ENCODE peak calls at places on chromosome 5, in five cellular contexts. One of them, this sample, is unnamed.

GRCh38 chr5:36452394-36453100 is 150.8 kb upstream of the RANBP3L start:
- DNase-seq in cardiac muscle cell: no peak
- DNase-seq in pancreas: no peak
- DNase-seq in sigmoid colon: no peak
- DNase-seq in PC-3: no peak
- DNase-seq in this sample: no peak

GRCh38 chr5:171606414-171607024 is 179.1 kb upstream of the SMIM23 start:
- DNase-seq in pancreas: no peak
- DNase-seq in PC-3: peak; percentile 27
- DNase-seq in sigmoid colon: no peak
- DNase-seq in cardiac muscle cell: no peak
- DNase-seq in this sample: no peak

GRCh38 chr5:138469540-138470321 is 4.5 kb downstream of the EGR1 start:
- DNase-seq in sigmoid colon: peak; percentile 86
- DNase-seq in PC-3: no peak
- DNase-seq in cardiac muscle cell: no peak
- DNase-seq in pancreas: no peak
- DNase-seq in this sample: peak; percentile 84

GRCh38 chr5:81787843-81788242 is 36.9 kb upstream of the SSBP2 start:
- DNase-seq in PC-3: no peak
- DNase-seq in sigmoid colon: peak; percentile 89
- DNase-seq in pancreas: no peak
- DNase-seq in cardiac muscle cell: peak; percentile 50
- DNase-seq in this sample: no peak

GRCh38 chr5:131148835-131149234 is 16.2 kb downstream of the HINT1 start:
- DNase-seq in pancreas: no peak
- DNase-seq in cardiac muscle cell: no peak
- DNase-seq in sigmoid colon: no peak
- DNase-seq in PC-3: no peak
- DNase-seq in this sample: no peak

GRCh38 chr5:103867857-103868598 is 305.4 kb upstream of the NUDT12 start:
- DNase-seq in PC-3: peak; percentile 55
- DNase-seq in sigmoid colon: no peak
- DNase-seq in pancreas: no peak
- DNase-seq in cardiac muscle cell: no peak
- DNase-seq in this sample: no peak

GRCh38 chr5:141848771-141849370 is 29.3 kb downstream of the PCDH1 start:
- DNase-seq in sigmoid colon: peak; percentile 75
- DNase-seq in PC-3: peak; percentile 94
- DNase-seq in pancreas: peak; percentile 71
- DNase-seq in cardiac muscle cell: no peak
- DNase-seq in this sample: peak; percentile 85

GRCh38 chr5:125370486-125370885 is 624.0 kb upstream of the ZNF608 start:
- DNase-seq in cardiac muscle cell: no peak
- DNase-seq in sigmoid colon: no peak
- DNase-seq in PC-3: no peak
- DNase-seq in pancreas: no peak
- DNase-seq in this sample: no peak

GRCh38 chr5:32562056-32562455 is 23.3 kb upstream of the SUB1 start:
- DNase-seq in PC-3: no peak
- DNase-seq in cardiac muscle cell: no peak
- DNase-seq in sigmoid colon: no peak
- DNase-seq in pancreas: no peak
- DNase-seq in this sample: no peak

GRCh38 chr5:104643320-104643719 is 1080.7 kb upstream of the NUDT12 start:
- DNase-seq in sigmoid colon: no peak
- DNase-seq in PC-3: no peak
- DNase-seq in cardiac muscle cell: no peak
- DNase-seq in pancreas: no peak
- DNase-seq in this sample: no peak

DNA sequence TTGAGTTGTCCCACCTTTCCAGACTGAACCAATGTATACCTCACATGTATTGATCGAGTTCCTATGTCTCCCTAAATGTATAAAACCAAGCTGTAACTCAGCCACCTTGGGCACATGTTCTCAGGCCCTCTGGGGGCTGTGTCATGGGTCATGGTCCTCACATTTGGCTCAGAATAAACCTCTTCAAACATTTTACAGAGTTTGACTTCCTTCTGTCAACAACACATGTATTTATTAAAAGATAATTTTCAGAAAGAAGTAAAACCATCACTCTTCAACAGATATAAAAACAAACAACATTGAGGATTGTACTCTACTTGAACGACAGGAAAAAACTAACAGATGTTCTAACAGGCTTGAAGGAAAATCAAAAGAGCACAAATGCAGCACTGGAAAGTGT is 4.5 kb downstream of the CMBL start:
- DNase-seq in PC-3: no peak
- DNase-seq in pancreas: no peak
- DNase-seq in cardiac muscle cell: no peak
- DNase-seq in sigmoid colon: no peak
- DNase-seq in this sample: no peak
- H3K4me3 ChIP-seq in PC-3: no peak overlapping the region
- H3K4me3 ChIP-seq in pancreas: no peak overlapping the region
- H3K4me3 ChIP-seq in cardiac muscle cell: no peak overlapping the region
- H3K4me3 ChIP-seq in sigmoid colon: no peak overlapping the region
- H3K4me3 ChIP-seq in this sample: no peak overlapping the region

DNA sequence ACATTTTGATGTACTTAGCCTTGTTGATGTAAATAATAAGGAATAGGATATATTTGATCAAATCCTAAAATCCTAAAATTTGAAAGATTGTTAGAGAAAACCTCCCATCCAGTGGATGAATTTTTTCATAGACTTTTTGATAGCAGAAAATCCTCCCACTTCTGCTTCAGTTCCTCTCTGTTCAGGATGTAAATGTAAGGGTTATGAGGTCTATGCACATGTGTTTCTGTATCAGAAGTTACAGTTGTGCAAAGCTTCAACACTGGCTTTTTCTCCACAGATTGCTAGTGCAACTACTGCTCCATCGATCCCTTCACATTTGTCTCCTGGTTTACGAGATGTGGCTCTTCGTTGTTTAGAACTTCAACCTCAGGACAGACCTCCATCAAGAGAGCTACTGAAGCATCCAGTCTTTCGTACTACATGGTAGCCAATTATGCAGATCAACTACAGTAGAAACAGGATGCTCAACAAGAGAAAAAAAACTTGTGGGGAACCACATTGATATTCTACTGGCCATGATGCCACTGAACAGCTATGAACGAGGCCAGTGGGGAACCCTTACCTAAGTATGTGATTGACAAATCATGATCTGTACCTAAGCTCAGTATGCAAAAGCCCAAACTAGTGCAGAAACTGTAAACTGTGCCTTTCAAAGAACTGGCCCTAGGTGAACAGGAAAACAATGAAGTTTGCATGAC is 16.0 kb upstream of the SETD9 start:
- DNase-seq in pancreas: no peak
- DNase-seq in cardiac muscle cell: no peak
- DNase-seq in PC-3: no peak
- DNase-seq in sigmoid colon: no peak
- DNase-seq in this sample: no peak
- H3K36me3 ChIP-seq in pancreas: no peaks in the 10 kb centered on the region
- H3K36me3 ChIP-seq in cardiac muscle cell: peaks cover 38% of the 10 kb centered on the region
- H3K36me3 ChIP-seq in PC-3: peaks cover 8% of the 10 kb centered on the region
- H3K36me3 ChIP-seq in sigmoid colon: peaks cover 32% of the 10 kb centered on the region
- H3K36me3 ChIP-seq in this sample: peaks cover 3% of the 10 kb centered on the region

GRCh38 chr5:74394924-74395880 is 245.3 kb downstream of the ENC1 start:
- DNase-seq in pancreas: no peak
- DNase-seq in cardiac muscle cell: no peak
- DNase-seq in sigmoid colon: no peak
- DNase-seq in PC-3: peak; percentile 17
- DNase-seq in this sample: peak; percentile 91
- TF ChIP-seq CTCF in pancreas: no peak
- TF ChIP-seq CTCF in cardiac muscle cell: no peak
- TF ChIP-seq CTCF in sigmoid colon: no peak
- TF ChIP-seq CTCF in PC-3: no peak
- TF ChIP-seq CTCF in this sample: peak; percentile 51

DNA sequence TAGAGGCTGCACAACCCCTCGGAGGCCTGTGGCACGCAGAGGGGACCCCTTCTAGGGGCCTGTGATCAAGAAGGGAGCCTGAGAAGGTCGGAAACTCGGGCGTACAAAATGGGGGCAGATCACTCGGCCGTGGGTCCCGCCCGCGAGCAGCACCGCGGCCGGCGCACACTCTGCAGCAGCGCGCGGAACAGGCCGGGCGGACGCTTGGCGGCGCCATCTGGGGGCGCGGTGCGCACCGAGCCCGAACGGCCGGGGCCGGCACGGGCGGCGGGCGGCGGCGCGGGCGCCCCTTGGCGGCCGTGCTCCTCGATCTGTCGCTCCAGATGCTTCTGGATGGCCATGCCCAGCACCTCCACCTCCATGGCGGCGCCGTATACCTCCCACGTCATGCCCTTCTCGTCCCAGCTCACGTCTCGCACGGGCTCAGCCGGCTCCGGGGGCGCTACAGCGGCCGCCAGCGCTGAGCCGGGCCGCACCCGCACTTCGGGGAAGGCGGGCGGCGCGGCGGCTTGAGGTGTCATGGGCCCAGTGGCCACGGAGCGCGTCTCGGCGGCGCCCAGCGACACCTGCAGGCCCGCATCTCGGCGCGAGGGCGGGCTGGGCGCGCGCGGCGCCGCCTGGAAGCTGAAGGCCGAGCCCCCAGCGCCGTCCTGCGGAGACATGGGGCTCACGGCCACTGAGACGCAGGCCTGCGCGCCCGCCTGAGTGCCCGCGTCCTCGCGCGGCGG is 13.1 kb downstream of the GPRIN1 start:
- DNase-seq in pancreas: peak; percentile 76
- DNase-seq in sigmoid colon: no peak
- DNase-seq in cardiac muscle cell: peak; percentile 52
- DNase-seq in PC-3: no peak
- DNase-seq in this sample: no peak
- H3K4me3 ChIP-seq in pancreas: peak overlapping the region; percentile 42
- H3K4me3 ChIP-seq in sigmoid colon: peak overlapping the region; percentile 30
- H3K4me3 ChIP-seq in cardiac muscle cell: no peak overlapping the region
- H3K4me3 ChIP-seq in PC-3: no peak overlapping the region
- H3K4me3 ChIP-seq in this sample: no peak overlapping the region

GRCh38 chr5:65816729-65817128 is 94.7 kb downstream of the NLN start:
- DNase-seq in PC-3: no peak
- DNase-seq in cardiac muscle cell: no peak
- DNase-seq in sigmoid colon: no peak
- DNase-seq in pancreas: no peak
- DNase-seq in this sample: no peak
- H3K36me3 ChIP-seq in PC-3: no peaks in the 10 kb centered on the region
- H3K36me3 ChIP-seq in cardiac muscle cell: no peaks in the 10 kb centered on the region
- H3K36me3 ChIP-seq in sigmoid colon: peaks cover 7% of the 10 kb centered on the region
- H3K36me3 ChIP-seq in pancreas: no peaks in the 10 kb centered on the region
- H3K36me3 ChIP-seq in this sample: peaks cover 2% of the 10 kb centered on the region

GRCh38 chr5:144295284-144295683 is 124.6 kb downstream of the KCTD16 start:
- DNase-seq in sigmoid colon: no peak
- DNase-seq in pancreas: no peak
- DNase-seq in PC-3: no peak
- DNase-seq in cardiac muscle cell: no peak
- DNase-seq in this sample: no peak
- TF ChIP-seq CTCF in sigmoid colon: no peak
- TF ChIP-seq CTCF in pancreas: no peak
- TF ChIP-seq CTCF in PC-3: no peak
- TF ChIP-seq CTCF in cardiac muscle cell: no peak
- TF ChIP-seq CTCF in this sample: no peak